ENCODE peak calls at places on chromosomes 4 and X, in eight cellular contexts. R is Peyer's patch, G is left ventricle myocardium inferior, J is brain microvascular endothelial cell, H is aorta, B is HL-60, T is left lung, Z is endodermal cell. Q is an unnamed sample.
A peak's percentile ranks its signal among the peaks of the same experiment; 100 is the strongest.

GRCh38 chrX:115892787-115893671 is 277.5 kb upstream of the AGTR2 start:
- DNase-seq in R (peak; percentile 82), G (no peak), J (peak; percentile 28), H (peak; percentile 79), B (no peak), T (peak; percentile 44), Z (peak; percentile 86), Q (no peak)

GRCh38 chr4:78059524-78059889 is 2.4 kb downstream of the FRAS1 start:
- DNase-seq in R (peak; percentile 67), G (peak; percentile 24), J (peak; percentile 60), H (no peak), B (peak; percentile 5), T (peak; percentile 51), Z (peak; percentile 88), Q (peak; percentile 98)

GRCh38 chr4:119087121-119087520 is 48.5 kb upstream of the MYOZ2 start:
- DNase-seq in R (no peak), G (no peak), J (no peak), H (no peak), B (no peak), T (no peak), Z (no peak), Q (no peak)

GRCh38 chr4:83112678-83113428 is 1.7 kb downstream of the PLAC8 start:
- DNase-seq in R (no peak), G (no peak), J (peak; percentile 45), H (no peak), B (no peak), T (no peak), Z (no peak), Q (peak; percentile 23)

GRCh38 chrX:139543920-139544319 is 13.4 kb downstream of the F9 start:
- DNase-seq in R (no peak), G (no peak), J (no peak), H (no peak), B (no peak), T (no peak), Z (no peak), Q (no peak)

GRCh38 chr4:67456577-67457196 is 88.6 kb downstream of the CENPC start:
- DNase-seq in R (no peak), G (no peak), J (no peak), H (no peak), B (no peak), T (no peak), Z (no peak), Q (no peak)

GRCh38 chrX:14936561-14936960 is 63.3 kb downstream of the MOSPD2 start:
- DNase-seq in R (no peak), G (no peak), J (peak; percentile 62), H (no peak), B (peak; percentile 7), T (no peak), Z (no peak), Q (peak; percentile 6)

GRCh38 chrX:151734446-151734845 is at the start of gene CNGA2:
- DNase-seq in R (no peak), G (no peak), J (no peak), H (no peak), B (no peak), T (no peak), Z (no peak), Q (no peak)

GRCh38 chr4:172986114-172986513 is 182.5 kb upstream of the GALNT7 start:
- DNase-seq in R (no peak), G (no peak), J (no peak), H (no peak), B (no peak), T (no peak), Z (no peak), Q (no peak)

GRCh38 chrX:100625985-100626491 is 10.6 kb downstream of the TSPAN6 start:
- DNase-seq in R (no peak), G (no peak), J (no peak), H (no peak), B (no peak), T (no peak), Z (no peak), Q (peak; percentile 36)

GRCh38 chr4:123976285-123976684 is 579.7 kb downstream of the SPRY1 start:
- DNase-seq in R (no peak), G (no peak), J (no peak), H (no peak), B (no peak), T (no peak), Z (peak; percentile 44), Q (peak; percentile 65)

GRCh38 chr4:85864806-85865205 is 389.9 kb downstream of the ARHGAP24 start:
- DNase-seq in R (no peak), G (no peak), J (no peak), H (no peak), B (no peak), T (no peak), Z (no peak), Q (no peak)

GRCh38 chr4:53899544-53900274 is 164.7 kb downstream of the CHIC2 start:
- DNase-seq in R (no peak), G (no peak), J (no peak), H (no peak), B (no peak), T (no peak), Z (no peak), Q (peak; percentile 60)

GRCh38 chr4:110623710-110624015 is 786 bp upstream of the PITX2 start:
- DNase-seq in R (no peak), G (no peak), J (no peak), H (no peak), B (no peak), T (no peak), Z (no peak), Q (peak; percentile 61)
- H3K27me3 ChIP-seq in R (peaks cover 3% of the 10 kb centered on the region), G (peaks cover 100% of the 10 kb centered on the region), J (peaks cover 97% of the 10 kb centered on the region), H (peaks cover 5% of the 10 kb centered on the region), B (peaks cover 89% of the 10 kb centered on the region), T (peaks cover 100% of the 10 kb centered on the region), Z (peaks cover 40% of the 10 kb centered on the region), Q (no peaks in the 10 kb centered on the region)

DNA sequence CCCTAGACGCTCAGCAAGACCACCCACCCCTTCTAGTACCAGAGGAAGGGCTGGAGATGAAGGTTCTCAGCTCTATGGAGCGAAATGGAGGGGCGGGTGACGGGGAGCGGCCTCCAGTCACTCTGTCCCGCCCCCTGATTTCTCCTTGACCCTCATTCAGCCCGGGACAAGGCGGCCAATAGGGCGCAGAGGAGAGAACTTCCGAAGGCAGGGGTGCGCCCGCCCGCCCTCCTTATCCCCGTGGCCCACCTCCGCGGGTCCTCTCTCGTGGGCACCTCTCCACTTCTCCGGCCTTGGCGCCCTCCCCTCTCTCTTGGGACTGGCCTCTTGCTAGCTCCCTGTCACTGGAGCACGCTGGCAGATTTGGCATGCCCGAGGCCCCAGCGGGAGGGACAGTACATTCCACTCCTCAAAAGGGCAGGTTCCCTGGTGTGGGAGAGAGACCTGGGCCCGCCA is 1.1 kb upstream of the SEPTIN6 start:
- DNase-seq in R (no peak), G (no peak), J (no peak), H (no peak), B (no peak), T (no peak), Z (peak; percentile 74), Q (peak; percentile 38)
- H3K4me3 ChIP-seq in R (peak overlapping the region; percentile 67), G (peak overlapping the region; percentile 81), J (no peak overlapping the region), H (no peak overlapping the region), B (no peak overlapping the region), T (peak overlapping the region; percentile 55), Z (no peak overlapping the region), Q (peak overlapping the region; percentile 96)

DNA sequence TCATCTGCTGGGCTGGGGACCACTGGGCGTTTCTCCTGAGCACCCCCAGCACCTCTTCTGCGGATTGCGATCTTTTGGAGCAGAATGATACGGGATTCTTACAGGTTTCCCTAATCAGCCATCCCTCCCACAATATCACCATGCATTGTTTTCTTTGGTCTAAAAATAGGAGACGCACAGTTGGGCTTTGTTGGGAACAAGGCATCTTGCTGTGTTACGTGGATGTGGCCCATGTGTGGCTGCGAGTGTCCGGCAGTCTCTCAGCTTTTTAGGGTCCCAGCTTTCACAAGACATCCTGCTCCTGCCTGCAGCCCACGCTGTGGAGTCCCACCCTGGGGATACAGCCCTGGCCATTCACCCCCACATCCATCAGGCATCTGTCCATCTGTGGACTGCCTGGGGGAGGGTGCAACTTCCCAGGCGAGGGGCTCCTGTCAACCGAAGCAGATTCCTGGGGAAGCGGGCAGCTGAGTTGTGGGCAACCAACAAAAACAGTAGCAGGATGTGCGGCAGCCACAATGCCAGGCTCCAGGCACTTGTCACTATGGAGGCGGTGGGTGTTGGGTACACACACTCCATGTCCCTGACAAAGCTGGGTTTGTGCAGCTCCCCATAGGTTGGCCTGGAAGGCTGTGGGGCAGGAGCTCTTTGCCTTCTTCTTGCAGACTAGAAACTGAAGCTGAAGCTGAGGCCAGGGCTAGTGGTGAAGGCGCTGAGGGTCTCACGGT is 185.5 kb upstream of the PSAPL1 start:
- DNase-seq in R (no peak), G (no peak), J (no peak), H (no peak), B (no peak), T (no peak), Z (no peak), Q (no peak)
- H3K27ac ChIP-seq in R (no peak overlapping the region), G (no peak overlapping the region), J (no peak overlapping the region), H (no peak overlapping the region), B (no peak overlapping the region), T (no peak overlapping the region), Z (no peak overlapping the region), Q (no peak overlapping the region)

GRCh38 chrX:134601240-134601639 is 57.0 kb downstream of the PLAC1 start:
- DNase-seq in R (no peak), G (no peak), J (no peak), H (no peak), B (no peak), T (no peak), Z (no peak), Q (no peak)

GRCh38 chrX:134600714-134601113 is 57.6 kb downstream of the PLAC1 start:
- DNase-seq in R (no peak), G (no peak), J (no peak), H (no peak), B (peak; percentile 4), T (no peak), Z (no peak), Q (no peak)

GRCh38 chrX:134602410-134602809 is 55.9 kb downstream of the PLAC1 start:
- DNase-seq in R (no peak), G (no peak), J (no peak), H (no peak), B (no peak), T (no peak), Z (no peak), Q (no peak)

GRCh38 chrX:134604701-134605271 is 53.5 kb downstream of the PLAC1 start:
- DNase-seq in R (no peak), G (peak; percentile 14), J (no peak), H (no peak), B (no peak), T (peak; percentile 52), Z (no peak), Q (peak; percentile 97)

DNA sequence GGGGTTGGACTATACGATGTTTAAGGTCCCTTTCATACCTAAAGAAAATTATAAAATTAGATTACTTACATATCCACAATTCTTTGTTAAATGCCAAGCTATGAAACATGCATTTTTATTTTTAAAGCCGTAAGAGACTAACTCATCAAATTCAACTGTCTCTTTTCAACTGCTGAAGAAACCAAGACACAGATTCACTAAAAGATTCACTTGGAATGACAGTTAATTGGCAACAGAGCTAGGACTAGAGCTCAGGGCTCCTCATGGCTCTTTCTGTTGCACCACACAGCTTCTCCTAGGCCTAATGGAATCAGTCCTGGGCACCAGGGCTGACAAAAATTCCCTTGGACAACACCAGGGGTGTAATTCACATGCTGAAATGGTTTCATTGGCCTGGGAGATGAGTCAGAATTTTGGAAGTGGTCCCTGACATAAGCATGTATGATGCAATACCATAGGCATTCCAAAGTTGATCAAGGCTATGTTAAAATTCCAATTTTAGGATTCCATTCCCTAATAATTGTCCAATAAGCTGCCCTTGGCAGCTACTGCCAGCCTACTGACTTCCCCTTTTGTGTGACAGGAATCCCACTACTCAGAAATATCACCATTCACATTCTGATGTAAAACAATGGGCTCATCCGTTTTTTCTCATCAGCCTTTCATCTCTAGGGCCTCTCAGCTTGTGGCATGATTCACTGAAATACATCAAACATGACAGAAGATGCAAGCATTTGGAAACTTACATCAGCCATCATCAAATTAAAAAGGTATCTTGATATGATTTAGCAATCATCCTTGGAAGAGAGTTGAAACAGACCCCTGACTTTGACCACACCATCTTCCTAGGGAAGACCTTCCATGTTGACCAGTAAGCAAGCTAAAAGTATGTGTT is 54.2 kb downstream of the PLAC1 start:
- DNase-seq in R (no peak), G (no peak), J (peak; percentile 75), H (no peak), B (peak; percentile 1), T (no peak), Z (no peak), Q (peak; percentile 68)
- H3K27me3 ChIP-seq in R (no peaks in the 10 kb centered on the region), G (no peaks in the 10 kb centered on the region), J (no peaks in the 10 kb centered on the region), H (no peaks in the 10 kb centered on the region), B (no peaks in the 10 kb centered on the region), T (no peaks in the 10 kb centered on the region), Z (no peaks in the 10 kb centered on the region), Q (no peaks in the 10 kb centered on the region)